ENCODE peak calls at places on chromosomes 4 and X, in eight cellular contexts. H, U, N, B, A, Y, O and L are unnamed samples. For H3K27me3, the result is how much of the 10 kb centered on the place peaks cover.

GRCh38 chr4:961651-962230 is 11.6 kb downstream of the DGKQ start:
- DNase-seq in H (no peak), U (no peak), N (peak), B (no peak), A (no peak), Y (no peak), O (no peak), L (peak)

GRCh38 chr4:118086334-118086733 is 52.0 kb downstream of the NDST3 start:
- DNase-seq in H (no peak), U (peak), N (no peak), B (no peak), A (no peak), Y (no peak), O (no peak), L (peak)

GRCh38 chrX:136768469-136769084 is 12.2 kb downstream of the ARHGEF6 start:
- DNase-seq in H (no peak), U (peak), N (peak), B (peak), A (peak), Y (no peak), O (peak), L (no peak)

GRCh38 chr4:148497258-148497657 is 55.0 kb upstream of the NR3C2 start:
- DNase-seq in H (no peak), U (no peak), N (no peak), B (no peak), A (no peak), Y (no peak), O (no peak), L (no peak)

GRCh38 chr4:183540498-183540953 is 35.7 kb downstream of the ING2 start:
- DNase-seq in H (no peak), U (no peak), N (no peak), B (no peak), A (no peak), Y (no peak), O (no peak), L (no peak)

GRCh38 chr4:61211781-61212180 is 11.7 kb downstream of the ADGRL3 start:
- DNase-seq in H (no peak), U (no peak), N (no peak), B (no peak), A (no peak), Y (no peak), O (no peak), L (no peak)

GRCh38 chrX:39736219-39737211 is 361.2 kb downstream of the BCOR start:
- DNase-seq in H (peak), U (peak), N (peak), B (peak), A (peak), Y (no peak), O (peak), L (no peak)

GRCh38 chr4:113446019-113446418 is 315.5 kb downstream of the CAMK2D start:
- DNase-seq in H (no peak), U (peak), N (no peak), B (no peak), A (no peak), Y (peak), O (no peak), L (no peak)

GRCh38 chr4:14792702-14793227 is 209.5 kb upstream of the CPEB2 start:
- DNase-seq in H (no peak), U (no peak), N (no peak), B (no peak), A (no peak), Y (no peak), O (no peak), L (no peak)

GRCh38 chr4:8725071-8725841 is 132.7 kb downstream of the CPZ start:
- DNase-seq in H (no peak), U (no peak), N (peak), B (peak), A (peak), Y (no peak), O (no peak), L (no peak)

GRCh38 chr4:187227907-187228699 is 504.4 kb upstream of the FAT1 start:
- DNase-seq in H (no peak), U (peak), N (no peak), B (no peak), A (no peak), Y (peak), O (no peak), L (no peak)

GRCh38 chr4:147994076-147994475 is 262.2 kb downstream of the ARHGAP10 start:
- DNase-seq in H (no peak), U (peak), N (no peak), B (no peak), A (no peak), Y (no peak), O (no peak), L (no peak)

GRCh38 chr4:87419578-87420249 is 2.7 kb upstream of the NUDT9 start:
- DNase-seq in H (peak), U (no peak), N (no peak), B (no peak), A (no peak), Y (peak), O (no peak), L (no peak)

GRCh38 chrX:30296408-30297254 is 12.6 kb downstream of the NR0B1 start:
- DNase-seq in H (no peak), U (no peak), N (no peak), B (no peak), A (no peak), Y (no peak), O (no peak), L (no peak)

GRCh38 chrX:17412692-17413091 is 37.7 kb downstream of the NHS start:
- DNase-seq in H (no peak), U (peak), N (no peak), B (no peak), A (no peak), Y (no peak), O (no peak), L (no peak)
- H3K27ac ChIP-seq in H (no peak), U (peak), N (no peak), B (no peak), A (no peak), Y (no peak), O (no peak), L (no peak)

DNA sequence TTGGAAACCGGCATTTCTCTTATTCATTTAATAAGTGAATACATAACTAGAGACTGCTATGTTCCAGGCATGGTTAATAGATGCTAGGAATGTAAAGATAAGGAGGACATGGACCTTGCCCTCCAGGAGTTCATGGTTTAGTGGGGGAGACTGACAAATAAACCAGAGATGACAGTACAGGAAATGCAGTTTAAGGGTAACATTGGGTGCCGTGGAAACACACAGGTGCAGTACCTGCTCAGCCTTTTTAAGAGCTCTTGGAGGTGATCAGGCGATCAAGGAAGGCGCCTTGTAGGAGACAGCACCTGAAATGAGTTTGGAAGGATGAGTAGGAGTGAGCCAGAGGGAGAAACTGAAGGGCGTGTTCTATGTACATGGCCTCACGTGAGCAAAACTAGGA is 145.8 kb downstream of the AASDH start:
- DNase-seq in H (no peak), U (no peak), N (no peak), B (no peak), A (no peak), Y (no peak), O (no peak), L (no peak)
- H3K27me3 ChIP-seq in H (under half), U (under half), N (under half), B (under half), A (under half), Y (under half), O (under half), L (under half)

GRCh38 chrX:154411981-154412340 is 622 bp downstream of the TAFAZZIN start:
- DNase-seq in H (peak), U (peak), N (peak), B (peak), A (peak), Y (peak), O (peak), L (peak)

GRCh38 chrX:154409222-154409871 is at the start of gene DNASE1L1:
- DNase-seq in H (peak), U (peak), N (peak), B (peak), A (peak), Y (peak), O (peak), L (no peak)

GRCh38 chrX:154411322-154411980 is at the start of gene TAFAZZIN:
- DNase-seq in H (peak), U (peak), N (peak), B (peak), A (peak), Y (peak), O (peak), L (peak)

GRCh38 chrX:154413142-154413541 is 1.8 kb downstream of the TAFAZZIN start:
- DNase-seq in H (no peak), U (no peak), N (no peak), B (no peak), A (no peak), Y (no peak), O (no peak), L (no peak)

GRCh38 chrX:154412468-154412867 is 1.1 kb downstream of the TAFAZZIN start:
- DNase-seq in H (no peak), U (no peak), N (peak), B (no peak), A (peak), Y (no peak), O (no peak), L (no peak)
- H3K27ac ChIP-seq in H (peak), U (no peak), N (peak), B (peak), A (peak), Y (no peak), O (peak), L (peak)

GRCh38 chrX:33001107-33001506 is 210.2 kb downstream of the DMD start:
- DNase-seq in H (no peak), U (no peak), N (no peak), B (no peak), A (no peak), Y (no peak), O (no peak), L (no peak)
- H3K27me3 ChIP-seq in H (under half), U (under half), N (under half), B (under half), A (under half), Y (under half), O (under half), L (under half)

GRCh38 chr4:80184053-80184790 is 13.1 kb upstream of the PRDM8 start:
- DNase-seq in H (peak), U (peak), N (peak), B (peak), A (peak), Y (peak), O (peak), L (peak)
- H3K27ac ChIP-seq in H (peak), U (peak), N (peak), B (peak), A (peak), Y (no peak), O (peak), L (peak)

DNA sequence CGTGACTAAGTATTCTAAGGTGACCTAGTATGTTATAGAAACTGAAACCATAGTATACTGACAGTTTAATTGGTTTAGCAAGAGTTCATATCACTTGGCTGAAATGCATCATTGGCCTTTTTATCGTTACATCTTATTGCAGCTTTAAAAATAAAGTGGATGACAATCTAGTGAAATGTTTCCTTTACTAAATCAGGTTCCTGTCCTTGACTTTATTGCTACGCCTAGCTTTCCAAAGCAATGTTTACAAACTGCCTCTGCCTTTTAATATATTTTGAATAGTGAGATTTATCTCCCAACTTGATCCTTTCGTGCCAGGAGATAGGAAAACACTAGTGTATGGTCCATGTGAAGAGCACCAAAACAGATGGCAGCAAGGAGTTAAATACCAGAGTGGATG is 67.1 kb downstream of the GPC3 start:
- DNase-seq in H (no peak), U (no peak), N (no peak), B (no peak), A (no peak), Y (no peak), O (no peak), L (no peak)
- H3K27me3 ChIP-seq in H (under half), U (under half), N (under half), B (under half), A (under half), Y (under half), O (under half), L (under half)